ENCODE peak calls at places on chromosomes 2 and 18, in four cellular contexts. T is HCT116, X is K562, R is GM12878. B is an unnamed sample.

GRCh38 chr2:165804719-165805118 is 10.7 kb upstream of the GALNT3 start:
- DNase-seq in T (no peak), R (no peak), X (no peak), B (no peak)

GRCh38 chr2:197184959-197185586 is 125.5 kb downstream of the ANKRD44 start:
- DNase-seq in X (no peak), T (no peak), R (no peak), B (no peak)

GRCh38 chr2:44939074-44940052 is 2.1 kb upstream of the SIX3 start:
- DNase-seq in T (no peak), R (no peak), X (no peak), B (no peak)

GRCh38 chr2:52886556-52886955 is 881.0 kb upstream of the CHAC2 start:
- DNase-seq in X (no peak), R (no peak), T (no peak), B (no peak)

GRCh38 chr2:4219571-4219970 is 516.2 kb downstream of the DCDC2C start:
- DNase-seq in T (no peak), X (no peak), R (no peak), B (no peak)

GRCh38 chr2:4862031-4862430 is 830.2 kb upstream of the SOX11 start:
- DNase-seq in X (no peak), R (no peak), T (no peak), B (no peak)

GRCh38 chr18:44954256-44954655 is 273.6 kb downstream of the SETBP1 start:
- DNase-seq in T (no peak), X (no peak), R (no peak), B (no peak)

GRCh38 chr2:196431957-196432356 is 207.6 kb upstream of the CCDC150 start:
- DNase-seq in X (no peak), R (no peak), T (peak), B (peak)

GRCh38 chr18:46536215-46536874 is 120.7 kb downstream of the LOXHD1 start:
- DNase-seq in T (peak), R (no peak), X (peak), B (no peak)

GRCh38 chr18:5853253-5853652 is 42.1 kb downstream of the TMEM200C start:
- DNase-seq in X (no peak), R (no peak), T (no peak), B (no peak)

GRCh38 chr2:227402959-227403358 is 15.2 kb upstream of the SCYGR1 start:
- DNase-seq in R (no peak), T (no peak), X (no peak), B (no peak)

GRCh38 chr2:43766006-43766405 is 7.8 kb upstream of the DYNC2LI1 start:
- DNase-seq in X (no peak), R (no peak), T (no peak), B (no peak)

GRCh38 chr2:165833156-165833555 is 39.1 kb upstream of the GALNT3 start:
- DNase-seq in X (no peak), T (no peak), R (no peak), B (no peak)

GRCh38 chr2:31563273-31563839 is 17.4 kb downstream of the SRD5A2 start:
- DNase-seq in R (no peak), X (no peak), T (no peak), B (no peak)

GRCh38 chr2:38108907-38109731 is 33.2 kb upstream of the CYP1B1 start:
- DNase-seq in R (no peak), T (no peak), X (no peak), B (no peak)

GRCh38 chr2:99297990-99298389 is 3.0 kb downstream of the LYG1 start:
- DNase-seq in T (no peak), X (no peak), R (no peak), B (no peak)

GRCh38 chr2:221553333-221553732 is 18.8 kb downstream of the EPHA4 start:
- DNase-seq in T (no peak), X (no peak), R (no peak), B (no peak)

GRCh38 chr18:79988925-79989361 is 580 bp upstream of the TXNL4A start:
- DNase-seq in X (no peak), T (no peak), R (no peak), B (no peak)

GRCh38 chr2:60886962-60887361 is 5.6 kb downstream of the REL start:
- DNase-seq in T (no peak), X (no peak), R (no peak), B (no peak)

GRCh38 chr2:34031097-34031496 is 432.0 kb upstream of the FAM98A start:
- DNase-seq in X (no peak), R (no peak), T (no peak), B (no peak)

GRCh38 chr18:46696268-46696667 is 39.2 kb upstream of the LOXHD1 start:
- DNase-seq in R (no peak), X (no peak), T (no peak), B (no peak)

GRCh38 chr2:9805435-9806297 is 37.6 kb upstream of the TAF1B start:
- DNase-seq in X (no peak), T (no peak), R (no peak), B (no peak)

GRCh38 chr2:85490861-85491763 is 47.9 kb upstream of the MAT2A start:
- DNase-seq in R (no peak), X (no peak), T (no peak), B (no peak)

GRCh38 chr2:240784629-240785423 is 35.2 kb downstream of the KIF1A start:
- DNase-seq in R (no peak), X (no peak), T (no peak), B (no peak)

GRCh38 chr18:55735969-55736368 is 148.0 kb upstream of the TCF4 start:
- DNase-seq in R (no peak), X (no peak), T (no peak), B (no peak)

GRCh38 chr18:55732227-55733106 is 144.5 kb upstream of the TCF4 start:
- DNase-seq in X (peak), R (no peak), T (no peak), B (no peak)

GRCh38 chr18:55737781-55738468 is 149.9 kb upstream of the TCF4 start:
- DNase-seq in T (no peak), R (no peak), X (no peak), B (no peak)

GRCh38 chr18:55737266-55737665 is 149.3 kb upstream of the TCF4 start:
- DNase-seq in T (no peak), R (no peak), X (no peak), B (no peak)

GRCh38 chr18:55735199-55735855 is 147.3 kb upstream of the TCF4 start:
- DNase-seq in R (no peak), T (no peak), X (no peak), B (no peak)
- TF ChIP-seq EGR1 in R (no peak), T (no peak), X (no peak), B (no peak)

DNA sequence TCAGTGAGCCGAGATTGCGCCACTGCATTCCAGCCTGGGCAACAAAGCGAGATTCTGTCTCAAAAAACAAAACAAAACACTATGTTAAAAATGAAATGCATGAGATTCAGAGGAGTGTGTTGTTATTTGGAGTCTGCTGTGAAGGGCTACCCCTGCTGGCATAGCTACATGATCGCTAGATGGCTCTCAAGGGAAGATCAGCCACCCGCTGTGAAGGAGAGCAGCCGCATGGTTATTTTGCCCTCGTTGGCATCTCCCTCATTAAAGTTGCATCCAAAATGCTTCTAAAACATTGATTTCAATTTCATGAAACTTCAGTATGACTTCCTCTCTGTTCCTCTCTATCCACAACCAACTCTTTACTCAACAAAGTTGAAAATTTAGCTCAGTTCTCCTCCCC is 54.8 kb upstream of the NDUFV2 start:
- DNase-seq in T (no peak), X (no peak), R (no peak), B (no peak)
- TF ChIP-seq EGR1 in T (no peak), X (no peak), R (no peak), B (no peak)

GRCh38 chr2:72674982-72675915 is 150.6 kb downstream of the EXOC6B start:
- DNase-seq in R (no peak), T (no peak), X (no peak), B (no peak)

GRCh38 chr2:72678036-72678435 is 147.8 kb downstream of the EXOC6B start:
- DNase-seq in X (no peak), T (no peak), R (no peak), B (no peak)

GRCh38 chr2:72673279-72673678 is 152.6 kb downstream of the EXOC6B start:
- DNase-seq in T (no peak), R (no peak), X (no peak), B (no peak)

GRCh38 chr2:72681016-72681995 is 144.5 kb downstream of the EXOC6B start:
- DNase-seq in X (no peak), R (no peak), T (no peak), B (no peak)

GRCh38 chr2:72676341-72677025 is 149.3 kb downstream of the EXOC6B start:
- DNase-seq in X (no peak), R (no peak), T (no peak), B (no peak)
- TF ChIP-seq EGR1 in X (no peak), R (no peak), T (no peak), B (no peak)

DNA sequence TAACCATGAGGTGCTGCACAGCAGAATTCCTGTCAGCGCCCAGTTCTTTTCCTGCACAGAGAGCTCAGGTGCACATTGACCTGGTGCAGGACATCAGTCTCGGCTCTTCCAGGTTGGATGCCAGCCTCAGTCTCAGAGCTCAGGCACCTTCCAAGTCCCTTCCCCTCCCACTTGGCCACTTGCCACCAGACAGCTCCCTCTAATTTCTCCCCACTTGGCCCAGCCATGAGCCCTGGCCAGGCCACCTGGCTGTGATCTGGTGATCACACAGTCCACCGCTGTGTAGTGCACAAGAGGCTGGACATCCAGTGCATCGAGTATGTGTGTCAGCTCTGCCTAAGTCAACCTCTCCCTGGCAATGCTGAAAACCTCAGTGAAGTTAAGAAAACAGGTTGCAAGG is 336.6 kb upstream of the MYT1L start:
- DNase-seq in X (no peak), R (no peak), T (no peak), B (no peak)
- TF ChIP-seq EGR1 in X (no peak), R (no peak), T (no peak), B (no peak)

DNA sequence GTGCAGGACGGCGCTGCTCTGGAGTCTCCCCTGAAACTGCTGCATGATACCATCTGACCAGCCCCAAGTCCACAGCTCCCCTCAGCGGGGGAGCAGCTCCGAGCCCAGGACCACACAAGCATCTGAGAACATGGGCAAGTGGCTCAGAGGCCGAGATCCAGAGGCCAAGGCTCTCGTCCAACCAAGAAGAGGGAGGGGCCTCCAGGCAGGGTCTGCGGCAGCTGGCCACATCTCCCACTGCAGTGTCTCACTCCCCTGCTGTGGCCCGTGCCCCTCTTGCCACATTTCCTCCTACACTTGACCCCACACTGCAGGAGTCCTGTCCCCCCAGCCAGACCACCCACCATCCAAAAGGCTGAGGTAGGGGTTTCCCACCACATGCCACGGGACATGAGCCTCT is 50.2 kb downstream of the TFCP2L1 start:
- DNase-seq in R (no peak), T (no peak), X (no peak), B (no peak)
- TF ChIP-seq EGR1 in R (no peak), T (no peak), X (no peak), B (no peak)

DNA sequence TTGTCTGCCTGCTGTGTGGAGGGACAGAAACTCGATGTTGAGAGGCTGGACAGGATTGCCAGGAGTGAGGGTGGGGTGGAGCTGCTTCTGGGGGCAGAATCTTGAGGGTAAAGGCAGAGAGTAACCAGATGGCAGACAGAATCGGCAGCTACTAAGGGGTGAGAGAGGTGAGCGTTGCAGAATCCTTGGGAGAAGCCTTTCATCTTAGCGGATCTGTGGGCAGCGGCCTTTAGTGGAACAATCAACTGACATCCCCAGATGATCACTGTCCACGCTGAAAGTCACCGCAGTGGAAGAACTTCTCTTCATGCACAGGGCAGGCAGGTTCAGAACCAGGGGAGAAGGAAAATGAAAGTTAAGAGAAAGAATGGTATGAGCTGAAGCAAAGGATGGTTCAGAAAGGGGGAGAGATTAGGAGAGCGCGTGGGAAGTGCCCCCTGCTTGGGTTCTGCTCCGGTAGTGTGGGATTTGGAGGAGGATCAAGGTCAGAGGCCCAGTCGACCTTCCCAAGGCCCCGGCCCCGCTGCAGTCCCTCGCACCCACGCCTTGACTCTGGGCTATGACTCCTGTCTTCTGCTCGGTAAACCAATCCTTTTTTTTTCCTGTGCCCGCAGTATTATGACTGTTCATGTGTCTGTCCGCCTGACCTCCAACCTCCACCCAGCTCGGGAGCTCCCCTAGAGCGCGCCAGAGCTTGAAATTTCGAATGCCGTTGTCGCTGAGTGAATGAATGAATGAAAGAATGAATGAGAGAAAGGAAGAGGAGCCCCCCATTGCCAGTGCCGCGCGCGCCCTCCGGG is 583 bp downstream of the BOLA3 start:
- DNase-seq in R (no peak), T (no peak), X (no peak), B (no peak)
- TF ChIP-seq EGR1 in R (no peak), T (no peak), X (peak), B (no peak)